ENCODE peak calls at places on chromosomes 1 and 21, in six cellular contexts. One of them, this sample, is unnamed.

GRCh38 chr1:167503626-167504458 is 14.5 kb downstream of the CD247 start:
- DNase-seq in heart left ventricle: no peak
- DNase-seq in IMR-90: no peak
- DNase-seq in HCT116: no peak
- DNase-seq in body of pancreas: no peak
- DNase-seq in esophagus muscularis mucosa: no peak
- DNase-seq in this sample: no peak

GRCh38 chr1:90613371-90613770 is 103.7 kb downstream of the BARHL2 start:
- DNase-seq in heart left ventricle: no peak
- DNase-seq in body of pancreas: no peak
- DNase-seq in HCT116: no peak
- DNase-seq in esophagus muscularis mucosa: no peak
- DNase-seq in IMR-90: no peak
- DNase-seq in this sample: no peak

GRCh38 chr1:197100677-197101076 is 33.6 kb upstream of the F13B start:
- DNase-seq in heart left ventricle: no peak
- DNase-seq in HCT116: no peak
- DNase-seq in IMR-90: no peak
- DNase-seq in esophagus muscularis mucosa: no peak
- DNase-seq in body of pancreas: no peak
- DNase-seq in this sample: no peak

GRCh38 chr1:224542783-224543440 is 73.2 kb upstream of the CNIH3 start:
- DNase-seq in IMR-90: peak; percentile 99
- DNase-seq in body of pancreas: no peak
- DNase-seq in esophagus muscularis mucosa: peak; percentile 39
- DNase-seq in heart left ventricle: no peak
- DNase-seq in HCT116: peak; percentile 84
- DNase-seq in this sample: no peak

GRCh38 chr1:228099331-228099732 is 3.8 kb downstream of the C1orf35 start:
- DNase-seq in esophagus muscularis mucosa: no peak
- DNase-seq in body of pancreas: no peak
- DNase-seq in HCT116: no peak
- DNase-seq in IMR-90: no peak
- DNase-seq in heart left ventricle: no peak
- DNase-seq in this sample: no peak

GRCh38 chr1:18015719-18016118 is 91.9 kb upstream of the IGSF21 start:
- DNase-seq in esophagus muscularis mucosa: no peak
- DNase-seq in IMR-90: no peak
- DNase-seq in heart left ventricle: no peak
- DNase-seq in body of pancreas: no peak
- DNase-seq in HCT116: no peak
- DNase-seq in this sample: no peak

GRCh38 chr1:13590486-13590885 is 6.9 kb downstream of the PDPN start:
- DNase-seq in HCT116: no peak
- DNase-seq in esophagus muscularis mucosa: no peak
- DNase-seq in IMR-90: no peak
- DNase-seq in body of pancreas: no peak
- DNase-seq in heart left ventricle: no peak
- DNase-seq in this sample: no peak

GRCh38 chr1:150092180-150092791 is 24.7 kb downstream of the VPS45 start:
- DNase-seq in body of pancreas: no peak
- DNase-seq in IMR-90: peak; percentile 2
- DNase-seq in esophagus muscularis mucosa: no peak
- DNase-seq in heart left ventricle: no peak
- DNase-seq in HCT116: no peak
- DNase-seq in this sample: no peak

GRCh38 chr21:45410151-45410864 is 5.3 kb downstream of the COL18A1 start:
- DNase-seq in esophagus muscularis mucosa: no peak
- DNase-seq in HCT116: no peak
- DNase-seq in IMR-90: no peak
- DNase-seq in heart left ventricle: no peak
- DNase-seq in body of pancreas: no peak
- DNase-seq in this sample: no peak

GRCh38 chr1:161506336-161507223 is 1.3 kb downstream of the FCGR2A start:
- DNase-seq in body of pancreas: no peak
- DNase-seq in heart left ventricle: no peak
- DNase-seq in HCT116: no peak
- DNase-seq in IMR-90: peak; percentile 54
- DNase-seq in esophagus muscularis mucosa: no peak
- DNase-seq in this sample: no peak

GRCh38 chr1:67584938-67585337 is 100.1 kb upstream of the GADD45A start:
- DNase-seq in esophagus muscularis mucosa: no peak
- DNase-seq in body of pancreas: no peak
- DNase-seq in IMR-90: no peak
- DNase-seq in heart left ventricle: no peak
- DNase-seq in HCT116: no peak
- DNase-seq in this sample: no peak

GRCh38 chr1:64822621-64823020 is 77.7 kb downstream of the RAVER2 start:
- DNase-seq in esophagus muscularis mucosa: no peak
- DNase-seq in heart left ventricle: no peak
- DNase-seq in body of pancreas: no peak
- DNase-seq in IMR-90: peak; percentile 35
- DNase-seq in HCT116: no peak
- DNase-seq in this sample: no peak

GRCh38 chr1:205661429-205662134 is 18.7 kb downstream of the SLC45A3 start:
- DNase-seq in heart left ventricle: no peak
- DNase-seq in HCT116: no peak
- DNase-seq in IMR-90: no peak
- DNase-seq in body of pancreas: no peak
- DNase-seq in esophagus muscularis mucosa: no peak
- DNase-seq in this sample: no peak

GRCh38 chr1:99553301-99553700 is 92.6 kb upstream of the PALMD start:
- DNase-seq in heart left ventricle: no peak
- DNase-seq in IMR-90: no peak
- DNase-seq in HCT116: no peak
- DNase-seq in esophagus muscularis mucosa: no peak
- DNase-seq in body of pancreas: no peak
- DNase-seq in this sample: no peak

GRCh38 chr1:48469616-48470500 is 2.1 kb downstream of the SPATA6 start:
- DNase-seq in heart left ventricle: peak; percentile 54
- DNase-seq in esophagus muscularis mucosa: no peak
- DNase-seq in HCT116: no peak
- DNase-seq in IMR-90: peak; percentile 74
- DNase-seq in body of pancreas: peak; percentile 60
- DNase-seq in this sample: peak; percentile 34

GRCh38 chr1:158095737-158096335 is 84.9 kb upstream of the CD1D start:
- DNase-seq in HCT116: no peak
- DNase-seq in IMR-90: peak; percentile 17
- DNase-seq in body of pancreas: peak; percentile 19
- DNase-seq in esophagus muscularis mucosa: no peak
- DNase-seq in heart left ventricle: no peak
- DNase-seq in this sample: peak; percentile 59

GRCh38 chr1:48470506-48470905 is 1.5 kb downstream of the SPATA6 start:
- DNase-seq in HCT116: no peak
- DNase-seq in IMR-90: no peak
- DNase-seq in heart left ventricle: peak; percentile 37
- DNase-seq in esophagus muscularis mucosa: no peak
- DNase-seq in body of pancreas: peak; percentile 29
- DNase-seq in this sample: no peak

GRCh38 chr1:173913111-173913510 is 4.0 kb downstream of the SERPINC1 start:
- DNase-seq in IMR-90: no peak
- DNase-seq in esophagus muscularis mucosa: no peak
- DNase-seq in heart left ventricle: no peak
- DNase-seq in body of pancreas: no peak
- DNase-seq in HCT116: no peak
- DNase-seq in this sample: no peak

GRCh38 chr1:100670083-100670482 is 49.5 kb upstream of the VCAM1 start:
- DNase-seq in IMR-90: peak; percentile 51
- DNase-seq in HCT116: no peak
- DNase-seq in heart left ventricle: no peak
- DNase-seq in body of pancreas: no peak
- DNase-seq in esophagus muscularis mucosa: no peak
- DNase-seq in this sample: no peak

GRCh38 chr1:71351438-71351837 is 270.6 kb upstream of the ZRANB2 start:
- DNase-seq in IMR-90: peak; percentile 81
- DNase-seq in body of pancreas: no peak
- DNase-seq in esophagus muscularis mucosa: no peak
- DNase-seq in heart left ventricle: no peak
- DNase-seq in HCT116: no peak
- DNase-seq in this sample: no peak

GRCh38 chr1:242008788-242009500 is 10.0 kb upstream of the MAP1LC3C start:
- DNase-seq in heart left ventricle: no peak
- DNase-seq in HCT116: no peak
- DNase-seq in IMR-90: no peak
- DNase-seq in esophagus muscularis mucosa: no peak
- DNase-seq in body of pancreas: no peak
- DNase-seq in this sample: no peak

GRCh38 chr1:30744060-30744756 is 13.4 kb downstream of the LAPTM5 start:
- DNase-seq in body of pancreas: no peak
- DNase-seq in HCT116: no peak
- DNase-seq in esophagus muscularis mucosa: no peak
- DNase-seq in heart left ventricle: no peak
- DNase-seq in IMR-90: peak; percentile 73
- DNase-seq in this sample: peak; percentile 82

GRCh38 chr21:38994014-38994413 is 188.3 kb downstream of the ETS2 start:
- DNase-seq in heart left ventricle: no peak
- DNase-seq in IMR-90: no peak
- DNase-seq in HCT116: no peak
- DNase-seq in body of pancreas: no peak
- DNase-seq in esophagus muscularis mucosa: no peak
- DNase-seq in this sample: no peak

GRCh38 chr1:226658538-226659125 is 80.5 kb downstream of the ITPKB start:
- DNase-seq in HCT116: no peak
- DNase-seq in IMR-90: no peak
- DNase-seq in heart left ventricle: no peak
- DNase-seq in body of pancreas: no peak
- DNase-seq in esophagus muscularis mucosa: no peak
- DNase-seq in this sample: no peak

GRCh38 chr1:7589080-7589735 is 181.9 kb upstream of the VAMP3 start:
- DNase-seq in heart left ventricle: no peak
- DNase-seq in esophagus muscularis mucosa: no peak
- DNase-seq in body of pancreas: no peak
- DNase-seq in HCT116: no peak
- DNase-seq in IMR-90: no peak
- DNase-seq in this sample: no peak

GRCh38 chr1:241985787-241986186 is 13.1 kb downstream of the MAP1LC3C start:
- DNase-seq in IMR-90: peak; percentile 34
- DNase-seq in body of pancreas: peak; percentile 45
- DNase-seq in esophagus muscularis mucosa: no peak
- DNase-seq in heart left ventricle: no peak
- DNase-seq in HCT116: peak; percentile 38
- DNase-seq in this sample: peak; percentile 63

GRCh38 chr1:83883979-83884378 is 115.0 kb downstream of the TTLL7 start:
- DNase-seq in HCT116: no peak
- DNase-seq in IMR-90: peak; percentile 4
- DNase-seq in heart left ventricle: no peak
- DNase-seq in esophagus muscularis mucosa: no peak
- DNase-seq in body of pancreas: no peak
- DNase-seq in this sample: no peak

GRCh38 chr1:179194068-179194537 is 35.4 kb downstream of the ABL2 start:
- DNase-seq in esophagus muscularis mucosa: no peak
- DNase-seq in IMR-90: no peak
- DNase-seq in body of pancreas: no peak
- DNase-seq in HCT116: no peak
- DNase-seq in heart left ventricle: no peak
- DNase-seq in this sample: no peak

GRCh38 chr1:37946703-37947360 is at the start of gene INPP5B:
- DNase-seq in HCT116: peak; percentile 80
- DNase-seq in heart left ventricle: peak; percentile 90
- DNase-seq in body of pancreas: peak; percentile 85
- DNase-seq in esophagus muscularis mucosa: peak; percentile 96
- DNase-seq in IMR-90: peak; percentile 87
- DNase-seq in this sample: peak; percentile 87
- TF ChIP-seq POLR2A in HCT116: no peak
- TF ChIP-seq POLR2A in heart left ventricle: peak; percentile 53
- TF ChIP-seq POLR2A in body of pancreas: no peak
- TF ChIP-seq POLR2A in esophagus muscularis mucosa: peak; percentile 53
- TF ChIP-seq POLR2A in IMR-90: peak; percentile 7
- TF ChIP-seq POLR2A in this sample: no peak

GRCh38 chr1:11129649-11130048 is 30.0 kb upstream of the EXOSC10 start:
- DNase-seq in HCT116: no peak
- DNase-seq in body of pancreas: no peak
- DNase-seq in esophagus muscularis mucosa: no peak
- DNase-seq in heart left ventricle: no peak
- DNase-seq in IMR-90: no peak
- DNase-seq in this sample: no peak
- H3K36me3 ChIP-seq in HCT116: peaks cover 41% of the 10 kb centered on the region
- H3K36me3 ChIP-seq in body of pancreas: peaks cover 19% of the 10 kb centered on the region
- H3K36me3 ChIP-seq in esophagus muscularis mucosa: peaks cover 98% of the 10 kb centered on the region
- H3K36me3 ChIP-seq in heart left ventricle: peaks cover 48% of the 10 kb centered on the region
- H3K36me3 ChIP-seq in IMR-90: peaks cover 62% of the 10 kb centered on the region
- H3K36me3 ChIP-seq in this sample: no peaks in the 10 kb centered on the region

DNA sequence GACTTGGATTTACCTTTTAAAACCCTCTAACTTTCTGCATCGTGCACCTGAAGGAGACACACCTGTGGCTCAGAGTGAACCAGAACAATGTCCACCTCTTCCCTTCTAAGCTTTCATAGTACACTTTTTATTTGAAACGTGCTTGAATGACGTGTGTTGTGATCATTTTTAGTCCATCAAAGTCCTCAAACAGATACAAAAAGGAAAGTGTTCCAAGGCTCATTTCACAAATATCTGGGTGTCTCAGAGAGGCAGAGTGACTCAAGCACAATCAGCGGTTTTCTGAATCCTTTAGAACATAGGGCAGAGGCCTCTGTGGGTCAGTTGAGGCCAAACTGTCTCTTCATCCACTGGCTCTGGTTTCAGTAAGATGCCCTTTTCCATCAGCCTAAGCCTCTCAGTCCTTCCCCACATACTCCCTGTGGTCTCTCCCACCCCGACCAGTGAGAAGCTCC is 49.7 kb downstream of the TOMM20 start:
- DNase-seq in esophagus muscularis mucosa: no peak
- DNase-seq in heart left ventricle: no peak
- DNase-seq in body of pancreas: no peak
- DNase-seq in HCT116: peak; percentile 33
- DNase-seq in IMR-90: peak; percentile 52
- DNase-seq in this sample: no peak
- H3K4me1 ChIP-seq in esophagus muscularis mucosa: peaks cover 80% of the 10 kb centered on the region
- H3K4me1 ChIP-seq in heart left ventricle: peaks cover 89% of the 10 kb centered on the region
- H3K4me1 ChIP-seq in body of pancreas: peaks cover 77% of the 10 kb centered on the region
- H3K4me1 ChIP-seq in HCT116: peaks cover 22% of the 10 kb centered on the region
- H3K4me1 ChIP-seq in IMR-90: peaks cover 39% of the 10 kb centered on the region
- H3K4me1 ChIP-seq in this sample: peaks cover 20% of the 10 kb centered on the region

GRCh38 chr1:182600036-182600713 is 4.0 kb downstream of the RGS16 start:
- DNase-seq in HCT116: no peak
- DNase-seq in body of pancreas: no peak
- DNase-seq in heart left ventricle: no peak
- DNase-seq in esophagus muscularis mucosa: no peak
- DNase-seq in IMR-90: no peak
- DNase-seq in this sample: no peak
- TF ChIP-seq POLR2A in HCT116: no peak
- TF ChIP-seq POLR2A in body of pancreas: no peak
- TF ChIP-seq POLR2A in heart left ventricle: no peak
- TF ChIP-seq POLR2A in esophagus muscularis mucosa: no peak
- TF ChIP-seq POLR2A in IMR-90: no peak
- TF ChIP-seq POLR2A in this sample: no peak

DNA sequence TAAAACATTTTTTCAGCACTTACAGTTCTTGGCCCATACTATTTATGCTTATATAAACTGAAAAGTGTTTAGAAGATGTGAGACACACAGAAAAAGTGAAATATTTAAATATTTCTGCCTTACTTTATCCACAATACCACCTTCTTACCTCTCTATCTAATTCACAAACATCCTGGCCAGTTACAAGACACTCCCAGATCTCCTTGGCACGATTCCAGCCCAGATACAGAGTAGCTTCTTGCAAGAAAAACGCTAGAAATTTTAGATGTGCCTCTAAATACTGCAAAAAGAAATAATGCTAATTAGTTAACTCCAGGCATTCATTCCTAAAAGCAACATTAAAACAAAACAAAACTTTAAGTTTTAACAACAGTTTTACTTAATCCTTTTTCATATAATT is 68.4 kb downstream of the USP24 start:
- DNase-seq in heart left ventricle: no peak
- DNase-seq in IMR-90: no peak
- DNase-seq in body of pancreas: no peak
- DNase-seq in esophagus muscularis mucosa: no peak
- DNase-seq in HCT116: no peak
- DNase-seq in this sample: no peak
- H3K36me3 ChIP-seq in heart left ventricle: peaks cover 27% of the 10 kb centered on the region
- H3K36me3 ChIP-seq in IMR-90: peaks cover 17% of the 10 kb centered on the region
- H3K36me3 ChIP-seq in body of pancreas: no peaks in the 10 kb centered on the region
- H3K36me3 ChIP-seq in esophagus muscularis mucosa: peaks cover 82% of the 10 kb centered on the region
- H3K36me3 ChIP-seq in HCT116: peaks cover 5% of the 10 kb centered on the region
- H3K36me3 ChIP-seq in this sample: peaks cover 56% of the 10 kb centered on the region